ENCODE peak calls at places on chromosome 11, in nine cellular contexts. A, N, F, E, U, O, T, V and C are unnamed samples.

GRCh38 chr11:71301046-71301857 is 48.9 kb upstream of the SHANK2 start:
- DNase-seq in A (peak), N (no peak), F (no peak), E (no peak), U (no peak), O (no peak), T (no peak), V (no peak), C (no peak)

GRCh38 chr11:17547051-17547577 is at the start of gene OTOG:
- DNase-seq in A (peak), N (no peak), F (peak), E (no peak), U (no peak), O (no peak), T (no peak), V (no peak), C (peak)

GRCh38 chr11:36509265-36509664 is 807 bp downstream of the TRAF6 start:
- DNase-seq in A (no peak), N (no peak), F (peak), E (peak), U (peak), O (no peak), T (no peak), V (no peak), C (peak)

GRCh38 chr11:68751331-68751856 is at the start of gene TESMIN:
- DNase-seq in A (peak), N (peak), F (peak), E (peak), U (peak), O (peak), T (peak), V (peak), C (peak)

GRCh38 chr11:68470304-68470811 is 9.8 kb downstream of the PPP6R3 start:
- DNase-seq in A (no peak), N (no peak), F (no peak), E (no peak), U (no peak), O (no peak), T (no peak), V (no peak), C (no peak)

GRCh38 chr11:120186408-120186798 is 24.4 kb upstream of the OAF start:
- DNase-seq in A (no peak), N (no peak), F (no peak), E (no peak), U (no peak), O (no peak), T (no peak), V (no peak), C (no peak)

GRCh38 chr11:58592760-58593472 is 14.1 kb downstream of the ZFP91 start:
- DNase-seq in A (no peak), N (peak), F (no peak), E (no peak), U (no peak), O (no peak), T (peak), V (peak), C (no peak)

GRCh38 chr11:16986434-16987204 is 27.6 kb downstream of the PLEKHA7 start:
- DNase-seq in A (peak), N (peak), F (no peak), E (peak), U (no peak), O (peak), T (peak), V (peak), C (no peak)

GRCh38 chr11:77819921-77820564 is 479 bp downstream of the RSF1 start:
- DNase-seq in A (peak), N (peak), F (peak), E (no peak), U (peak), O (no peak), T (peak), V (peak), C (peak)

GRCh38 chr11:119460582-119460981 is 37.6 kb upstream of the THY1 start:
- DNase-seq in A (no peak), N (no peak), F (no peak), E (no peak), U (no peak), O (no peak), T (no peak), V (no peak), C (no peak)

GRCh38 chr11:4626207-4627105 is 10.8 kb upstream of the OR51D1 start:
- DNase-seq in A (peak), N (no peak), F (peak), E (peak), U (peak), O (peak), T (peak), V (peak), C (peak)

GRCh38 chr11:66238786-66239413 is 29.5 kb upstream of the RAB1B start:
- DNase-seq in A (no peak), N (no peak), F (no peak), E (no peak), U (no peak), O (no peak), T (no peak), V (no peak), C (no peak)

GRCh38 chr11:106879029-106879428 is 139.2 kb downstream of the GUCY1A2 start:
- DNase-seq in A (no peak), N (no peak), F (no peak), E (no peak), U (no peak), O (no peak), T (no peak), V (no peak), C (no peak)

GRCh38 chr11:38900156-38900679 is 2302.2 kb upstream of the RAG2 start:
- DNase-seq in A (peak), N (no peak), F (no peak), E (no peak), U (no peak), O (no peak), T (no peak), V (no peak), C (peak)

GRCh38 chr11:1498262-1498661 is 11.7 kb upstream of the MOB2 start:
- DNase-seq in A (no peak), N (no peak), F (no peak), E (no peak), U (no peak), O (no peak), T (no peak), V (no peak), C (no peak)

GRCh38 chr11:78392854-78393253 is 24.8 kb downstream of the GAB2 start:
- DNase-seq in A (no peak), N (no peak), F (no peak), E (no peak), U (no peak), O (no peak), T (no peak), V (no peak), C (no peak)

GRCh38 chr11:12599408-12600143 is 74.6 kb upstream of the TEAD1 start:
- DNase-seq in A (peak), N (peak), F (peak), E (peak), U (peak), O (no peak), T (peak), V (peak), C (peak)

GRCh38 chr11:94150056-94150455 is 21.4 kb downstream of the PANX1 start:
- DNase-seq in A (no peak), N (no peak), F (peak), E (no peak), U (no peak), O (no peak), T (no peak), V (no peak), C (no peak)

GRCh38 chr11:67056640-67057409 is at the start of gene RHOD:
- DNase-seq in A (peak), N (peak), F (peak), E (peak), U (peak), O (peak), T (peak), V (peak), C (no peak)

GRCh38 chr11:72831521-72832300 is 17.5 kb downstream of the ATG16L2 start:
- DNase-seq in A (peak), N (peak), F (peak), E (peak), U (peak), O (peak), T (peak), V (peak), C (peak)